ENCODE peak calls at places on chromosomes 2 and 18, in eight cellular contexts. W is fibroblast of lung, F is OCI-LY7, T is colonic mucosa, S is cardiac muscle cell, Q is H9, R is mammary epithelial cell, G is adrenal gland. A is an unnamed sample.

GRCh38 chr18:30081122-30081521 is 961.4 kb downstream of the DSC3 start:
- DNase-seq in W (no peak), F (no peak), T (no peak), S (no peak), Q (no peak), R (no peak), G (no peak), A (no peak)

GRCh38 chr2:120238728-120239487 is 13.7 kb upstream of the RALB start:
- DNase-seq in W (peak; percentile 90), F (no peak), T (peak; percentile 90), S (no peak), Q (peak; percentile 25), R (peak; percentile 78), G (peak; percentile 90), A (no peak)

GRCh38 chr2:128564551-128564950 is 245.9 kb upstream of the HS6ST1 start:
- DNase-seq in W (no peak), F (no peak), T (no peak), S (no peak), Q (no peak), R (no peak), G (no peak), A (no peak)

GRCh38 chr18:24986611-24987270 is 365.2 kb downstream of the ZNF521 start:
- DNase-seq in W (peak; percentile 4), F (no peak), T (no peak), S (peak; percentile 34), Q (no peak), R (no peak), G (no peak), A (no peak)

GRCh38 chr18:6255121-6255742 is 159.5 kb downstream of the L3MBTL4 start:
- DNase-seq in W (peak; percentile 3), F (no peak), T (no peak), S (peak; percentile 77), Q (no peak), R (no peak), G (no peak), A (no peak)

GRCh38 chr2:195407782-195408181 is 249.2 kb upstream of the SLC39A10 start:
- DNase-seq in W (peak; percentile 45), F (no peak), T (no peak), S (no peak), Q (no peak), R (peak; percentile 73), G (no peak), A (no peak)

GRCh38 chr2:232417489-232417888 is 10.8 kb downstream of the ALPG start:
- DNase-seq in W (no peak), F (no peak), T (no peak), S (no peak), Q (no peak), R (no peak), G (no peak), A (no peak)

GRCh38 chr2:39871291-39871761 is 92.3 kb upstream of the THUMPD2 start:
- DNase-seq in W (peak; percentile 99), F (no peak), T (no peak), S (no peak), Q (no peak), R (peak; percentile 89), G (no peak), A (no peak)

GRCh38 chr2:3652896-3653625 is 4.9 kb upstream of the ALLC start:
- DNase-seq in W (no peak), F (no peak), T (no peak), S (no peak), Q (no peak), R (no peak), G (no peak), A (no peak)

GRCh38 chr2:120245520-120245835 is 7.2 kb upstream of the RALB start:
- DNase-seq in W (no peak), F (no peak), T (peak; percentile 94), S (peak; percentile 16), Q (no peak), R (no peak), G (peak; percentile 88), A (no peak)

GRCh38 chr2:110149330-110150220 is 34.0 kb upstream of the MALL start:
- DNase-seq in W (peak; percentile 97), F (no peak), T (no peak), S (no peak), Q (no peak), R (peak; percentile 89), G (no peak), A (no peak)

GRCh38 chr2:101519173-101519492 is 44.2 kb upstream of the RFX8 start:
- DNase-seq in W (no peak), F (no peak), T (no peak), S (no peak), Q (no peak), R (no peak), G (no peak), A (no peak)

GRCh38 chr2:101517753-101518152 is 42.8 kb upstream of the RFX8 start:
- DNase-seq in W (peak; percentile 82), F (no peak), T (no peak), S (no peak), Q (no peak), R (peak; percentile 76), G (no peak), A (no peak)

GRCh38 chr2:101516833-101517690 is 42.1 kb upstream of the RFX8 start:
- DNase-seq in W (peak; percentile 99), F (no peak), T (no peak), S (no peak), Q (no peak), R (peak; percentile 98), G (no peak), A (no peak)

GRCh38 chr2:101520246-101520645 is 45.3 kb upstream of the RFX8 start:
- DNase-seq in W (peak; percentile 73), F (no peak), T (no peak), S (no peak), Q (no peak), R (peak; percentile 86), G (no peak), A (no peak)

DNA sequence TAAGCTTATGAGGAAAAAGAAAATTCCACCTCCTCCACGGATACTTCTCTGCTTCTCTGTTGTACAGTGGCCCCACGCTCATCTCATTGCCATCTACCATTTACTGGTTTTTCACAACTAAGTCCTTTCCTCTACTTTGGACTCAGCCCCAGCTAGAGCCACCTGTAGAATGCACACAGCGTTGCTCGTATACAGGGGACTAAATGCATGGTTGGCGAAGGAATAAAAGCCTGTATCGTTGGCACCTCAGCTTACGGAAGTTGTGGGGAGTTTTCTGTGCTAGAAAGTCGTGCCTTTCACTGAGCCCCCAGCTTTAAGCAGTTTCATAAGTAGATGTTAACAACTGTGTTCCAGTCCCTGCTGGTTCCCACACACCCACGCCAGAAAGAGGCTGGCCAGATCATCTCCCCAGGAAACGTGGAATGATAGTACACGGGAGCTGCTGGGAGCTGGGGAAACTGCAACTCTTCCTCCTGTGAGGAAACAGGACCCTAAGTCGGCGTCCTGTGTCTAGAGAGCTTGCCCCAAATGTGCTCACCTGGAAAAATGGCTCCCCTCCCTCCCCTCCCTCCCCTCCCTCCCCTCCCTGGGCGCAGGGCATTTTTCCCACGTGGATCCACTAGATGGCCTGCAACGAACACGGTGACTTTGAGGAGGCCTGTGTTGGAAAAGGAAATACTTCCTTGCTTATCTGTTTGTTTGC is 43.7 kb upstream of the RFX8 start:
- DNase-seq in W (peak; percentile 57), F (peak; percentile 23), T (peak; percentile 41), S (peak; percentile 61), Q (peak; percentile 56), R (peak; percentile 65), G (peak; percentile 70), A (no peak)
- H3K27ac ChIP-seq in W (peak overlapping the region; percentile 60), F (no peak overlapping the region), T (no peak overlapping the region), S (no peak overlapping the region), Q (no peak overlapping the region), R (peak overlapping the region; percentile 95), G (no peak overlapping the region), A (no peak overlapping the region)

GRCh38 chr18:42047721-42048120 is 92.7 kb downstream of the PIK3C3 start:
- DNase-seq in W (peak; percentile 44), F (no peak), T (no peak), S (no peak), Q (no peak), R (peak; percentile 12), G (no peak), A (no peak)
- H3K27ac ChIP-seq in W (peak overlapping the region; percentile 53), F (no peak overlapping the region), T (no peak overlapping the region), S (no peak overlapping the region), Q (no peak overlapping the region), R (peak overlapping the region; percentile 28), G (no peak overlapping the region), A (no peak overlapping the region)

GRCh38 chr18:44580159-44580558 is 100.5 kb upstream of the SETBP1 start:
- DNase-seq in W (no peak), F (no peak), T (no peak), S (no peak), Q (no peak), R (no peak), G (no peak), A (no peak)

GRCh38 chr18:44584900-44585299 is 95.8 kb upstream of the SETBP1 start:
- DNase-seq in W (no peak), F (no peak), T (no peak), S (no peak), Q (no peak), R (no peak), G (no peak), A (no peak)

GRCh38 chr18:44579745-44580144 is 100.9 kb upstream of the SETBP1 start:
- DNase-seq in W (peak; percentile 51), F (no peak), T (no peak), S (no peak), Q (no peak), R (no peak), G (no peak), A (no peak)

GRCh38 chr18:44582432-44582831 is 98.3 kb upstream of the SETBP1 start:
- DNase-seq in W (no peak), F (no peak), T (no peak), S (no peak), Q (no peak), R (no peak), G (no peak), A (no peak)

GRCh38 chr18:44579028-44579692 is 101.5 kb upstream of the SETBP1 start:
- DNase-seq in W (peak; percentile 85), F (peak; percentile 25), T (no peak), S (peak; percentile 51), Q (peak; percentile 33), R (peak; percentile 59), G (no peak), A (no peak)
- H3K27ac ChIP-seq in W (no peak overlapping the region), F (no peak overlapping the region), T (no peak overlapping the region), S (no peak overlapping the region), Q (no peak overlapping the region), R (peak overlapping the region; percentile 1), G (no peak overlapping the region), A (peak overlapping the region; percentile 46)

GRCh38 chr2:174965992-174966789 is 39.0 kb downstream of the CHN1 start:
- DNase-seq in W (peak; percentile 65), F (no peak), T (no peak), S (no peak), Q (no peak), R (no peak), G (no peak), A (no peak)

GRCh38 chr2:174967086-174967485 is 38.1 kb downstream of the CHN1 start:
- DNase-seq in W (no peak), F (no peak), T (no peak), S (no peak), Q (no peak), R (no peak), G (no peak), A (no peak)

GRCh38 chr2:174964404-174964803 is 40.8 kb downstream of the CHN1 start:
- DNase-seq in W (no peak), F (no peak), T (no peak), S (no peak), Q (no peak), R (no peak), G (no peak), A (no peak)

GRCh38 chr2:174963437-174964400 is 41.5 kb downstream of the CHN1 start:
- DNase-seq in W (peak; percentile 55), F (peak; percentile 9), T (no peak), S (peak; percentile 17), Q (no peak), R (no peak), G (no peak), A (no peak)

GRCh38 chr2:174965551-174965950 is 39.6 kb downstream of the CHN1 start:
- DNase-seq in W (no peak), F (no peak), T (no peak), S (no peak), Q (no peak), R (no peak), G (no peak), A (no peak)
- H3K27ac ChIP-seq in W (peak overlapping the region; percentile 67), F (no peak overlapping the region), T (no peak overlapping the region), S (peak overlapping the region; percentile 29), Q (no peak overlapping the region), R (no peak overlapping the region), G (no peak overlapping the region), A (no peak overlapping the region)

A was measured in coronary artery.